ENCODE peak calls at places on chromosomes 4 and X, in six cellular contexts. One of them, this sample, is unnamed.

GRCh38 chrX:47707031-47707780 is 48.2 kb upstream of the UXT start:
- DNase-seq in neuronal stem cell: no peak
- DNase-seq in IMR-90: no peak
- DNase-seq in trophoblast cell: no peak
- DNase-seq in mesenchymal stem cell: no peak
- DNase-seq in H1: no peak
- DNase-seq in this sample: no peak

GRCh38 chr4:7621252-7621651 is 186.5 kb upstream of the PSAPL1 start:
- DNase-seq in neuronal stem cell: no peak
- DNase-seq in IMR-90: no peak
- DNase-seq in trophoblast cell: no peak
- DNase-seq in mesenchymal stem cell: no peak
- DNase-seq in H1: no peak
- DNase-seq in this sample: no peak

GRCh38 chr4:37830640-37831039 is 4.2 kb downstream of the PGM2 start:
- DNase-seq in neuronal stem cell: no peak
- DNase-seq in IMR-90: no peak
- DNase-seq in trophoblast cell: no peak
- DNase-seq in mesenchymal stem cell: no peak
- DNase-seq in H1: no peak
- DNase-seq in this sample: no peak

GRCh38 chr4:23305026-23305425 is 584.8 kb downstream of the PPARGC1A start:
- DNase-seq in neuronal stem cell: no peak
- DNase-seq in IMR-90: no peak
- DNase-seq in trophoblast cell: no peak
- DNase-seq in mesenchymal stem cell: peak
- DNase-seq in H1: no peak
- DNase-seq in this sample: no peak

GRCh38 chr4:145132521-145133098 is 34.5 kb downstream of the ABCE1 start:
- DNase-seq in neuronal stem cell: no peak
- DNase-seq in IMR-90: peak
- DNase-seq in trophoblast cell: no peak
- DNase-seq in mesenchymal stem cell: peak
- DNase-seq in H1: no peak
- DNase-seq in this sample: no peak

GRCh38 chr4:2073808-2074481 is 14.8 kb downstream of the NAT8L start:
- DNase-seq in neuronal stem cell: no peak
- DNase-seq in IMR-90: no peak
- DNase-seq in trophoblast cell: no peak
- DNase-seq in mesenchymal stem cell: no peak
- DNase-seq in H1: no peak
- DNase-seq in this sample: peak

GRCh38 chr4:45350438-45350837 is 624.1 kb upstream of the GNPDA2 start:
- DNase-seq in neuronal stem cell: no peak
- DNase-seq in IMR-90: no peak
- DNase-seq in trophoblast cell: no peak
- DNase-seq in mesenchymal stem cell: peak
- DNase-seq in H1: no peak
- DNase-seq in this sample: no peak

GRCh38 chrX:150635952-150636351 is 57.2 kb upstream of the MTMR1 start:
- DNase-seq in neuronal stem cell: no peak
- DNase-seq in IMR-90: peak
- DNase-seq in trophoblast cell: peak
- DNase-seq in mesenchymal stem cell: peak
- DNase-seq in H1: no peak
- DNase-seq in this sample: no peak

GRCh38 chr4:16857425-16857824 is 41.0 kb downstream of the LDB2 start:
- DNase-seq in neuronal stem cell: no peak
- DNase-seq in IMR-90: no peak
- DNase-seq in trophoblast cell: no peak
- DNase-seq in mesenchymal stem cell: no peak
- DNase-seq in H1: no peak
- DNase-seq in this sample: no peak

GRCh38 chr4:184096561-184097239 is 121.0 kb downstream of the ENPP6 start:
- DNase-seq in neuronal stem cell: no peak
- DNase-seq in IMR-90: peak
- DNase-seq in trophoblast cell: no peak
- DNase-seq in mesenchymal stem cell: no peak
- DNase-seq in H1: no peak
- DNase-seq in this sample: no peak

GRCh38 chrX:153537526-153538295 is 20.3 kb downstream of the ATP2B3 start:
- DNase-seq in neuronal stem cell: no peak
- DNase-seq in IMR-90: no peak
- DNase-seq in trophoblast cell: no peak
- DNase-seq in mesenchymal stem cell: no peak
- DNase-seq in H1: no peak
- DNase-seq in this sample: no peak

GRCh38 chr4:155999743-156000142 is 46.1 kb upstream of the CTSO start:
- DNase-seq in neuronal stem cell: peak
- DNase-seq in IMR-90: no peak
- DNase-seq in trophoblast cell: no peak
- DNase-seq in mesenchymal stem cell: peak
- DNase-seq in H1: peak
- DNase-seq in this sample: peak

GRCh38 chrX:65463550-65463949 is 71.0 kb downstream of the LAS1L start:
- DNase-seq in neuronal stem cell: peak
- DNase-seq in IMR-90: peak
- DNase-seq in trophoblast cell: peak
- DNase-seq in mesenchymal stem cell: peak
- DNase-seq in H1: peak
- DNase-seq in this sample: peak

GRCh38 chr4:173424899-173425805 is 26.2 kb upstream of the SCRG1 start:
- DNase-seq in neuronal stem cell: no peak
- DNase-seq in IMR-90: peak
- DNase-seq in trophoblast cell: peak
- DNase-seq in mesenchymal stem cell: peak
- DNase-seq in H1: no peak
- DNase-seq in this sample: no peak

GRCh38 chrX:23742174-23742692 is 843 bp downstream of the ACOT9 start:
- DNase-seq in neuronal stem cell: no peak
- DNase-seq in IMR-90: peak
- DNase-seq in trophoblast cell: peak
- DNase-seq in mesenchymal stem cell: peak
- DNase-seq in H1: peak
- DNase-seq in this sample: peak
- H4K8ac ChIP-seq in neuronal stem cell: no peak
- H4K8ac ChIP-seq in IMR-90: peak
- H4K8ac ChIP-seq in trophoblast cell: peak
- H4K8ac ChIP-seq in mesenchymal stem cell: no peak
- H4K8ac ChIP-seq in H1: no peak
- H4K8ac ChIP-seq in this sample: no peak

DNA sequence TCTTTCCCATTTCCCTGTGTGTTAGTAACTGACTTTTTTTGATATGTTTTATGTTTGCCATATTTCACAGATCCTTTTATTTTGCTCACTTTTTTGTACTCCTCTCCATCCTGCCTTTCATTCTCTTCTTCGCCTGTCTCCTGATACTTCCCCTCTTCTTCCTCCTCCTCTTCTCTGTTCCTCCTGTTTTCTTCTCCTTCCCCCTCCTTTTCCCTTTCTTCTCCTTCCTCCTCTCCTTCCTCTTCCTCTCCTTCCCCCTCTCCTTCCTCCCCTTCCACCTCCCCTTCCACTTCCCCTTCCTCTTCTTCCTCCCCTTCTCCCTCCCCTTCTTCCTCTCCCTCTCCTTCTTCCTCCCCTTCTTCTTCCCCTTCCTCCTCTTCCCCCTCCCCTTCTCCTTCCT is 41.7 kb downstream of the RPGR start:
- DNase-seq in neuronal stem cell: no peak
- DNase-seq in IMR-90: no peak
- DNase-seq in trophoblast cell: no peak
- DNase-seq in mesenchymal stem cell: no peak
- DNase-seq in H1: no peak
- DNase-seq in this sample: no peak
- H4K91ac ChIP-seq in neuronal stem cell: no peak
- H4K91ac ChIP-seq in IMR-90: no peak
- H4K91ac ChIP-seq in trophoblast cell: no peak
- H4K91ac ChIP-seq in mesenchymal stem cell: no peak
- H4K91ac ChIP-seq in H1: no peak
- H4K91ac ChIP-seq in this sample: no peak

DNA sequence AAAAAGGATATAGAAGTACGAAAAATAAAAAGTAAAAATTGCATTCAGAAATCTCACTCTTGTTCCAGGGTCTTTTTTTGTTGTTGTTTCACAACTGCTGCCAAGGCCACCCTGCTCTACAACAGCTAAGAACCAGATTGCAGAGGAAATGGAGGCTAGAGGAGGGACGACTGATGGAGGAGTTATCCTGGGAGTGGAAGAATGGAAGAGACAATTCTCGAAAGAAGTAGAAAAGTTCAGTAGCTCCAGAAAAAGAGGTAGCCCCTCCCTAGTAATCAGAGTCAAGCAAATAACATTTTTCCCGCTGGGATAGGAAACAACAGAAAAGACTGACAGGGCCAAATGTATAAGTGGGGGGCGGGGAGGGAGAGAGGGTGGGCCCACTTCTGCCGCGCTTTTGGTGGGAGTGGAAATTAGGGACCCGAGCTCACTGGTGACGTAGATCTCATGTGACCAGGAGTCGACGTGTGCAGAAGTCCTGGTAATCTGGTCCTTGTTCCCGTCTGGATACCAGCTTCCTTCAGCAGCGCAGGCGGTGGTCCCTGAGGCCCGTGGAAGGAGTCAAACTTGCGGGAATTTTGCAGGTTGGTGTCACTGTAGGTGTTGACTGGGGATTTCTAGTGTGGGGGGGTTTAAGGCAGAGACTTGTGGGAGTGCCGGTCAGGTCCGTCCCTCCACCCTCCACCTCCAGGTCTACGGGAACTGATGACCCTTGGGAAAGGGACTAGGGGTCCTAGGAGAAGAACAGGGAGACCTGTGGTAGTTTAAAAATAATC is at the start of gene TCEAL9:
- DNase-seq in neuronal stem cell: no peak
- DNase-seq in IMR-90: peak
- DNase-seq in trophoblast cell: peak
- DNase-seq in mesenchymal stem cell: peak
- DNase-seq in H1: no peak
- DNase-seq in this sample: peak
- H4K8ac ChIP-seq in neuronal stem cell: no peak
- H4K8ac ChIP-seq in IMR-90: peak
- H4K8ac ChIP-seq in trophoblast cell: peak
- H4K8ac ChIP-seq in mesenchymal stem cell: peak
- H4K8ac ChIP-seq in H1: peak
- H4K8ac ChIP-seq in this sample: no peak

GRCh38 chr4:3449047-3449573 is 7.3 kb downstream of the HGFAC start:
- DNase-seq in neuronal stem cell: no peak
- DNase-seq in IMR-90: no peak
- DNase-seq in trophoblast cell: no peak
- DNase-seq in mesenchymal stem cell: no peak
- DNase-seq in H1: no peak
- DNase-seq in this sample: no peak

GRCh38 chr4:3451956-3452355 is 10.2 kb downstream of the HGFAC start:
- DNase-seq in neuronal stem cell: no peak
- DNase-seq in IMR-90: peak
- DNase-seq in trophoblast cell: no peak
- DNase-seq in mesenchymal stem cell: peak
- DNase-seq in H1: no peak
- DNase-seq in this sample: no peak

GRCh38 chr4:3450643-3451042 is 8.9 kb downstream of the HGFAC start:
- DNase-seq in neuronal stem cell: no peak
- DNase-seq in IMR-90: no peak
- DNase-seq in trophoblast cell: no peak
- DNase-seq in mesenchymal stem cell: no peak
- DNase-seq in H1: no peak
- DNase-seq in this sample: no peak

GRCh38 chr4:3447431-3448395 is 5.9 kb downstream of the HGFAC start:
- DNase-seq in neuronal stem cell: no peak
- DNase-seq in IMR-90: no peak
- DNase-seq in trophoblast cell: no peak
- DNase-seq in mesenchymal stem cell: no peak
- DNase-seq in H1: no peak
- DNase-seq in this sample: no peak

DNA sequence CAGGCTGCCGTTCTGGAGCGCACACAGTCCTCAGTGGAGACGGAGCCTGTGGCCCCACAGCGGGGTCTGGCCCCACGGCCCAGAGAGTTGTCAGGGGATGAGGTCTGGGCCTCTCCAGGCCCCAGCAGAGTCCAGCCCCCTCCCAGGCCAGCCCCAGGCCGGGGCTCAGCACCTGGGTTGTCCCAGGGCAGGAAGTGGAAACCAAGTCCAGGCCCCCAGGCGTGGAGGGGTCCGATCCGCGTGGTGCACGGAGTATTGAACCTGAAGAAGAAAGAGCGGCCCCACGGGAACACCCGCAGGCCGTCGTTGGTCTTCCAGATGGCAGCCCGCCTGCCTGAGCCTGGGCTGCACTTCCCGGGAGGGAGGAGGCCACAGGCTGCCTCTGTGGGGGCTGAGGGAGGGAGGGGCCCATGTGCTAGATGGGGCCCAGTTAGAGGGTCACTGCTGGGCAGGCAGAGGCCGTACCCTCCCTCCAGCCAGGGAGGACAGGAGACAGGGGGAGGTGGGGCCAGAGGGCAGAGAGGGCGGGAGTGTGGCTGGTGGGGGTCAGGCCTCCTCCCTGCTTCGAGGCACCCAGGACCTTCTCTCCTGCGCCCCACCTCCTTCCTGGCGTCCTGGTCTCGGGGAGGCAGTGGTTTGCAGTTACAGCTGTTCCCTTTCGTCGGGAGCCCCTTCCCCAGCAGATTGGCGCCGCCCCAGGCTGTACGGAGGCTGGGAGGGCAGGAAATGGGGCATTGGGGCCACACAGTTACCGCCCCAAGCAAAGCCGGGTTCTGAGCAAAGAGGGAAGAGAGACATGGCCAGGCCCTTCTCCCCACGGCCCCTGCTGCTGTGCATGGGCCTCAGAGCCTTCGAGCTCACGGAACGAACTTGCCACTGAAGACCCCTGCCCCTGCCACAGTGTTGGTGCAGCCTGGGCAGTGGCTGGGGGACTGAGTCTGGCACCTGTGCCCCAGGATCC is 8.1 kb downstream of the HGFAC start:
- DNase-seq in neuronal stem cell: no peak
- DNase-seq in IMR-90: no peak
- DNase-seq in trophoblast cell: no peak
- DNase-seq in mesenchymal stem cell: no peak
- DNase-seq in H1: no peak
- DNase-seq in this sample: no peak
- H4K91ac ChIP-seq in neuronal stem cell: peak
- H4K91ac ChIP-seq in IMR-90: no peak
- H4K91ac ChIP-seq in trophoblast cell: no peak
- H4K91ac ChIP-seq in mesenchymal stem cell: no peak
- H4K91ac ChIP-seq in H1: no peak
- H4K91ac ChIP-seq in this sample: no peak

GRCh38 chrX:2504706-2505332 is 4.0 kb upstream of the DHRSX start:
- DNase-seq in neuronal stem cell: no peak
- DNase-seq in IMR-90: no peak
- DNase-seq in trophoblast cell: no peak
- DNase-seq in mesenchymal stem cell: no peak
- DNase-seq in H1: no peak
- DNase-seq in this sample: no peak

GRCh38 chrX:2501246-2502102 is 698 bp upstream of the DHRSX start:
- DNase-seq in neuronal stem cell: no peak
- DNase-seq in IMR-90: no peak
- DNase-seq in trophoblast cell: no peak
- DNase-seq in mesenchymal stem cell: no peak
- DNase-seq in H1: no peak
- DNase-seq in this sample: no peak

GRCh38 chrX:2503591-2504500 is 3.1 kb upstream of the DHRSX start:
- DNase-seq in neuronal stem cell: no peak
- DNase-seq in IMR-90: no peak
- DNase-seq in trophoblast cell: no peak
- DNase-seq in mesenchymal stem cell: no peak
- DNase-seq in H1: no peak
- DNase-seq in this sample: no peak

GRCh38 chrX:2502120-2502667 is 1.4 kb upstream of the DHRSX start:
- DNase-seq in neuronal stem cell: no peak
- DNase-seq in IMR-90: no peak
- DNase-seq in trophoblast cell: no peak
- DNase-seq in mesenchymal stem cell: no peak
- DNase-seq in H1: no peak
- DNase-seq in this sample: no peak

GRCh38 chrX:2502668-2503519 is 2.1 kb upstream of the DHRSX start:
- DNase-seq in neuronal stem cell: no peak
- DNase-seq in IMR-90: peak
- DNase-seq in trophoblast cell: peak
- DNase-seq in mesenchymal stem cell: peak
- DNase-seq in H1: no peak
- DNase-seq in this sample: no peak
- H4K8ac ChIP-seq in neuronal stem cell: no peak
- H4K8ac ChIP-seq in IMR-90: peak
- H4K8ac ChIP-seq in trophoblast cell: peak
- H4K8ac ChIP-seq in mesenchymal stem cell: peak
- H4K8ac ChIP-seq in H1: no peak
- H4K8ac ChIP-seq in this sample: no peak